ENCODE peak calls at places on chromosomes 5 and 9, in seven cellular contexts. G, D, H, O, B, J and I are unnamed samples.

GRCh38 chr9:88191451-88191850 is 53.2 kb upstream of the SPATA31C2 start:
- DNase-seq in G (no peak), D (no peak), H (no peak), O (no peak), B (no peak), J (no peak), I (no peak)

GRCh38 chr5:437281-437771 is 5.7 kb upstream of the EXOC3 start:
- DNase-seq in G (no peak), D (no peak), H (peak; percentile 52), O (no peak), B (no peak), J (no peak), I (no peak)

GRCh38 chr5:178690208-178690607 is 40.3 kb downstream of the ZNF354A start:
- DNase-seq in G (no peak), D (no peak), H (no peak), O (no peak), B (no peak), J (no peak), I (no peak)

GRCh38 chr5:55303238-55303690 is 4.2 kb downstream of the DHX29 start:
- DNase-seq in G (no peak), D (peak; percentile 15), H (no peak), O (peak; percentile 45), B (no peak), J (no peak), I (no peak)

GRCh38 chr5:59039296-59040006 is 456.6 kb downstream of the RAB3C start:
- DNase-seq in G (peak; percentile 78), D (peak; percentile 22), H (peak; percentile 95), O (peak; percentile 61), B (peak; percentile 63), J (peak; percentile 95), I (peak; percentile 19)

GRCh38 chr9:130426883-130427282 is 17.9 kb upstream of the ASS1 start:
- DNase-seq in G (no peak), D (no peak), H (no peak), O (no peak), B (no peak), J (no peak), I (no peak)

GRCh38 chr9:3954950-3955670 is 344.8 kb downstream of the GLIS3 start:
- DNase-seq in G (no peak), D (peak; percentile 35), H (no peak), O (peak; percentile 80), B (no peak), J (no peak), I (no peak)

GRCh38 chr5:68962632-68963484 is 131.0 kb upstream of the SLC30A5 start:
- DNase-seq in G (no peak), D (peak; percentile 62), H (no peak), O (peak; percentile 66), B (peak; percentile 9), J (no peak), I (peak; percentile 14)

GRCh38 chr5:18811616-18812015 is 1176.4 kb downstream of the CDH18 start:
- DNase-seq in G (no peak), D (no peak), H (no peak), O (no peak), B (no peak), J (no peak), I (no peak)

GRCh38 chr5:56656816-56657740 is 158.3 kb upstream of the MAP3K1 start:
- DNase-seq in G (no peak), D (no peak), H (no peak), O (no peak), B (no peak), J (no peak), I (no peak)

GRCh38 chr5:138360941-138361452 is 8.5 kb downstream of the KDM3B start:
- DNase-seq in G (no peak), D (no peak), H (no peak), O (no peak), B (no peak), J (no peak), I (no peak)

GRCh38 chr5:55218966-55219365 is 8.1 kb downstream of the MCIDAS start:
- DNase-seq in G (no peak), D (no peak), H (peak; percentile 93), O (no peak), B (no peak), J (no peak), I (no peak)

GRCh38 chr9:6054280-6055099 is 39.1 kb upstream of the RANBP6 start:
- DNase-seq in G (peak; percentile 25), D (peak; percentile 65), H (no peak), O (peak; percentile 63), B (peak; percentile 59), J (peak; percentile 44), I (peak; percentile 54)

GRCh38 chr5:37737326-37738056 is 102.3 kb downstream of the GDNF start:
- DNase-seq in G (no peak), D (no peak), H (no peak), O (no peak), B (no peak), J (no peak), I (no peak)

GRCh38 chr5:172931001-172931536 is 28.2 kb upstream of the RPL26L1 start:
- DNase-seq in G (no peak), D (no peak), H (no peak), O (peak; percentile 75), B (no peak), J (no peak), I (no peak)
- H3K27ac ChIP-seq in G (no peak overlapping the region), D (peak overlapping the region; percentile 16), H (peak overlapping the region; percentile 74), O (peak overlapping the region; percentile 88), B (no peak overlapping the region), J (no peak overlapping the region), I (peak overlapping the region; percentile 48)

GRCh38 chr9:91191443-91192378 is 170.0 kb downstream of the AUH start:
- DNase-seq in G (no peak), D (no peak), H (no peak), O (no peak), B (no peak), J (no peak), I (no peak)
- H3K27ac ChIP-seq in G (no peak overlapping the region), D (peak overlapping the region; percentile 99), H (peak overlapping the region; percentile 98), O (peak overlapping the region; percentile 99), B (no peak overlapping the region), J (peak overlapping the region; percentile 82), I (no peak overlapping the region)

DNA sequence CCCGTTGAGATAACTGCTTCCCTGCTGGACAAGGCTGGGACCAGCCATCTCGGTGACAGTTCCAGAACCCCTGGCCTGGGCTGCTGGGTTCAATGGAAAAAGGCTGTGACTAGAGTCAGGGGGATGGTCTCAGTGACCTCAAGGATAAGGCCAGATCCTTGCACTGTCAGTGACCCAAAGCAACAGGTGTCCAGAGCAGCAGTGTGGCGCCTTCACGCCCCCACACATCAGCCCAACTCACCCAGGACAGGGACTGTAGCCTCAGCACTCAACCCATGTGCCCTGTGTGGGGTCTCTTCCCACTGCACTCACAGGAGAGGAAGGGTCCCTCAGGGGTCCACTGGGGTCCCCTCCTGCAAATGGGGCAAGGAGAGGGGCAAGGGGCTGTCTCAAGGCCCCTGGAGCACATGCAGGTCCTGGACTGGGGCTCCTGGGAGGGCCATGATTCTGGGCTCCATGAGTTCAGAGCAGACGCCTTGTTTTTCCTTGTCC is 698 bp upstream of the LCN2 start:
- DNase-seq in G (no peak), D (no peak), H (no peak), O (no peak), B (no peak), J (no peak), I (no peak)
- H3K27ac ChIP-seq in G (no peak overlapping the region), D (no peak overlapping the region), H (peak overlapping the region; percentile 63), O (peak overlapping the region; percentile 22), B (no peak overlapping the region), J (no peak overlapping the region), I (no peak overlapping the region)

DNA sequence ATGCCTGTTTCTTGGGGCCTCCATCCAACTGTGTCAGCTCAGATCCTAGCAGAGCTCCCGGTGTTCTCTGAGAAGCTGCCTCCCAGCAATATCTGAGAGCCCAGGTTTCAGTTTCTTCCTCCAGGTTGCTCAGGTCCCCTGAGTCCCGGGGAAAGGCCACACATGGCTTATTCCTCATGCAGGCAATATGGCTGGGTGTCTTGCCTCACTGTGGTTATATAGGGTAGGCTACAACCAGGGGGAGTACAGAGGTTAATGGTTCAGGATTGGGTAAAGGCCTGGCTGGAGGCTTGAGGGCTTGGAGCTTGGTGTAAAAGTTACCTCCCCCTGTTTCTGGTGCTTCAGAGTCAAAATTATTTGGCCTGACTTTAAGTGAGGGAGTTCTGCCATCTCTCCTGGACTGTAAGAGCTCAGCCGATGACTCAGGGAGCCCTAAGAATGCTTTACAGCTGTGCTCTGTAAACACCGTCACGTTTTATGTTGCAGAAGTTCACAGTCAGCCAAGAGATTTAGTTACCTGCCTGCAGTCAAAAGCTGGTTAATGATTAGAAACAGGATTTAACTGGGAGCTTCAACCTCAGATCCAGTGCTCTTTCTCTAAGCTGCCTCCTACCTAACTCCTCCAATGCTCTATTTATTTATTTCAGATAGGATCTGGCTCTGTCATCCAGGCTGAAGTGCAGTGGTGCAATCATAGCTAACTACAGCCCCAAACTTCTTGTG is 24.3 kb upstream of the UBAP2 start:
- DNase-seq in G (no peak), D (peak; percentile 33), H (no peak), O (peak; percentile 37), B (no peak), J (no peak), I (no peak)
- H3K27ac ChIP-seq in G (no peak overlapping the region), D (peak overlapping the region; percentile 36), H (peak overlapping the region; percentile 64), O (peak overlapping the region; percentile 52), B (no peak overlapping the region), J (no peak overlapping the region), I (no peak overlapping the region)

DNA sequence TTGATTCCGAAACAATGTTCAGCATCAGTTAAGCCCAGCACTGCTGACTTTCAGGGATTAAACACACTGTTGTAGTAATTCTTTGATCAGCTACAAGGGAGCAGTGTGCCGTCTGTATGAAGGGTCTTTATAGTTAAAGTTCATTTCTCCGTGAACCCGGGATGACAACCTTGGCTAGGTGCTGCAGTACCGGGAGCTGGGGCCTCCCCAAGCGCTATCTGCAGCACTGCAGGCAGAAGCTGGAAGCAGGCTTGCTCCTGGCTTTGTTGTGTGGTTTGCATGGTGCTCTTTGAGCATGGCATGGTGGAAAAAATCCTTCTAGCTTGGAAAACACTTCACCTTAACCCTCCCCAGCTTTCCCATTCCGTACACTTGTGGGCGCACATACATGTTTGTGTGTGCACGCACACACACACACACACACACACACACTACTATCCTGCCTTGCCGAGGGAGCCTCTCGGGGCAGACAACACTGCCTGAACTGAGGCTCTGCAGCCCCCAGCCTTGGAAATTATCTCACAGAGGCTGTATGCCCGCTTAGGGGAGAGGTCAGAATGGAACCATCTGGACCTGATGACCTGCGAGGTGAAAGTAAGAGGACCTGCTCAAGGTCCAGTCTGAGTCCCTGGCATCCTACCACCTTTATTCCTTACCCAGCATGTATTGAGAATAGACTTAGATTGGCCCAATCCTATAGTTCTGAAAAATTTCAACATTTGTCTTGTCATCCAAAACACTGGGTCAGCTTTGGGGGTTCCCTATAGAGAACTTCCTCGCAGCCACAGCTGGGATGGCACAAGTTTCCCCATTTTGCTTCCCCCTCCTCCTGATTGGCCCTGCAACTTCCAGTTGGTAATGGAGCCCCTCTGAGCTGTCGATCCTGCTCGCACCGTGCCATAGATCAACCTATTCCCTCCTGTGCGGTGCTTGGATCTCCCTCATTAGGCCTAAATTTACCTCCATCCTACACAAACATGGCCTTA is 10.0 kb downstream of the MVB12B start:
- DNase-seq in G (no peak), D (no peak), H (no peak), O (no peak), B (no peak), J (no peak), I (no peak)
- H3K27ac ChIP-seq in G (no peak overlapping the region), D (no peak overlapping the region), H (peak overlapping the region; percentile 74), O (peak overlapping the region; percentile 4), B (no peak overlapping the region), J (no peak overlapping the region), I (peak overlapping the region; percentile 92)